ENCODE peak calls at places on chromosomes 11 and 22, in six cellular contexts. I is stimulated activated CD8-positive, alpha-beta memory T cell treated with anti-CD3 and anti-CD28 coated beads, Interleukin-4, amount 100 ng/mL, for 1 hour; F is aorta; A is DMS 273 treated with DMSO at 0.1 percent for 48 hours; V is NCI-H146; Y is colonic mucosa. N is an unnamed sample.

GRCh38 chr22:40385041-40385782 is 14.8 kb downstream of the SGSM3 start:
- DNase-seq in A (no peak), Y (no peak), V (no peak), I (no peak), F (no peak), N (no peak)

GRCh38 chr11:131666006-131666405 is 295.6 kb downstream of the NTM start:
- DNase-seq in I (no peak), F (no peak), V (no peak), A (no peak), Y (no peak), N (no peak)

GRCh38 chr11:6196396-6196795 is 2.6 kb upstream of the OR52W1 start:
- DNase-seq in I (no peak), V (no peak), Y (no peak), A (no peak), F (no peak), N (no peak)

GRCh38 chr11:78940500-78941225 is 366.0 kb upstream of the NARS2 start:
- DNase-seq in F (no peak), Y (no peak), A (no peak), I (no peak), V (peak), N (peak)

GRCh38 chr22:37282385-37282677 is at the start of gene CYTH4:
- DNase-seq in A (no peak), V (no peak), I (peak), F (peak), Y (peak), N (no peak)

GRCh38 chr22:48331691-48332220 is 1495.9 kb downstream of the BRD1 start:
- DNase-seq in V (no peak), Y (no peak), I (no peak), F (no peak), A (no peak), N (no peak)

GRCh38 chr11:128692750-128693578 is 908 bp upstream of the FLI1 start:
- DNase-seq in I (no peak), Y (no peak), A (no peak), V (peak), F (peak), N (peak)

GRCh38 chr11:15829312-15829711 is 527.0 kb downstream of the SOX6 start:
- DNase-seq in A (no peak), Y (no peak), F (no peak), I (no peak), V (no peak), N (no peak)

GRCh38 chr11:134527382-134528243 is 115.6 kb upstream of the B3GAT1 start:
- DNase-seq in F (peak), Y (peak), A (no peak), V (no peak), I (no peak), N (no peak)

GRCh38 chr11:118791015-118791960 is at the start of gene DDX6:
- DNase-seq in V (peak), I (peak), Y (peak), F (peak), A (peak), N (peak)

GRCh38 chr22:35039625-35040024 is 26.3 kb upstream of the ISX start:
- DNase-seq in Y (no peak), F (no peak), A (no peak), I (no peak), V (no peak), N (peak)